ENCODE peak calls at places on chromosome 20, in eight cellular contexts. V is T1000, W is T-cell, B is ELR, A is A172, D is WERI-Rb-1, G is HCT116, F is cardiac fibroblast. O is an unnamed sample.

GRCh38 chr20:57400821-57401564 is 9.8 kb downstream of the RBM38 start:
- DNase-seq in V (no peak), W (no peak), B (no peak), A (peak; percentile 44), D (no peak), G (no peak), F (no peak), O (no peak)

GRCh38 chr20:40702504-40702903 is 13.5 kb upstream of the MAFB start:
- DNase-seq in V (no peak), W (no peak), B (peak; percentile 25), A (no peak), D (no peak), G (no peak), F (no peak), O (peak; percentile 24)

GRCh38 chr20:31841928-31842327 is 3.5 kb downstream of the FOXS1 start:
- DNase-seq in V (peak; percentile 46), W (no peak), B (peak; percentile 85), A (peak; percentile 90), D (no peak), G (no peak), F (peak; percentile 77), O (peak; percentile 79)

GRCh38 chr20:20824924-20825584 is 112.6 kb upstream of the RALGAPA2 start:
- DNase-seq in V (no peak), W (no peak), B (peak; percentile 45), A (no peak), D (peak; percentile 68), G (no peak), F (peak; percentile 48), O (peak; percentile 55)

GRCh38 chr20:49392745-49393144 is 89.7 kb downstream of the KCNB1 start:
- DNase-seq in V (no peak), W (no peak), B (no peak), A (no peak), D (no peak), G (no peak), F (no peak), O (no peak)

GRCh38 chr20:38414769-38415450 is 20.2 kb downstream of the SNHG17 start:
- DNase-seq in V (no peak), W (no peak), B (no peak), A (no peak), D (no peak), G (no peak), F (no peak), O (no peak)

GRCh38 chr20:26163890-26164289 is 467.2 kb upstream of the ZNF337 start:
- DNase-seq in V (peak; percentile 3), W (no peak), B (peak; percentile 93), A (peak; percentile 93), D (no peak), G (no peak), F (peak; percentile 78), O (peak; percentile 69)

GRCh38 chr20:1897486-1897885 is 2.3 kb downstream of the SIRPA start:
- DNase-seq in V (no peak), W (no peak), B (no peak), A (no peak), D (no peak), G (no peak), F (peak; percentile 46), O (no peak)

GRCh38 chr20:43961541-43962471 is 47.2 kb downstream of the TOX2 start:
- DNase-seq in V (no peak), W (no peak), B (no peak), A (no peak), D (no peak), G (no peak), F (no peak), O (no peak)

GRCh38 chr20:62804632-62805364 is at the start of gene OGFR:
- DNase-seq in V (no peak), W (peak; percentile 48), B (peak; percentile 78), A (no peak), D (peak; percentile 60), G (no peak), F (peak; percentile 62), O (peak; percentile 51)

GRCh38 chr20:31475032-31475431 is at the start of the genes DEFB124 and REM1:
- DNase-seq in V (no peak), W (no peak), B (no peak), A (no peak), D (no peak), G (no peak), F (no peak), O (no peak)

GRCh38 chr20:19423892-19424620 is 211.6 kb downstream of the SLC24A3 start:
- DNase-seq in V (no peak), W (no peak), B (no peak), A (no peak), D (no peak), G (no peak), F (no peak), O (no peak)

GRCh38 chr20:59385461-59385860 is 85.0 kb downstream of the EDN3 start:
- DNase-seq in V (no peak), W (no peak), B (no peak), A (no peak), D (no peak), G (no peak), F (no peak), O (no peak)

GRCh38 chr20:40532103-40532502 is 156.9 kb downstream of the MAFB start:
- DNase-seq in V (no peak), W (no peak), B (peak; percentile 52), A (peak; percentile 41), D (peak; percentile 21), G (peak; percentile 48), F (peak; percentile 26), O (no peak)

GRCh38 chr20:31494131-31494530 is 19.0 kb downstream of the REM1 start:
- DNase-seq in V (no peak), W (no peak), B (peak; percentile 65), A (peak; percentile 59), D (peak; percentile 59), G (peak; percentile 77), F (peak; percentile 61), O (peak; percentile 72)

GRCh38 chr20:53270792-53271375 is 298.7 kb downstream of the TSHZ2 start:
- DNase-seq in V (no peak), W (no peak), B (no peak), A (no peak), D (no peak), G (no peak), F (no peak), O (no peak)

GRCh38 chr20:23144856-23145255 is 58.7 kb upstream of the CD93 start:
- DNase-seq in V (no peak), W (no peak), B (no peak), A (no peak), D (no peak), G (no peak), F (no peak), O (no peak)

GRCh38 chr20:50277064-50277415 is 86.4 kb downstream of the CEBPB start:
- DNase-seq in V (no peak), W (no peak), B (no peak), A (no peak), D (no peak), G (no peak), F (no peak), O (no peak)